ENCODE peak calls at places on chromosomes 5 and 9, in nine cellular contexts. One of them, this sample, is unnamed.

GRCh38 chr5:150469718-150470470 is 20.4 kb upstream of the RPS14 start:
- DNase-seq in stomach: no peak
- DNase-seq in HuH-7.5: no peak
- DNase-seq in GM23248: peak; percentile 98
- DNase-seq in A673: no peak
- DNase-seq in GM19239: no peak
- DNase-seq in cardiac fibroblast: peak; percentile 98
- DNase-seq in ELR: peak; percentile 99
- DNase-seq in right atrium auricular region: no peak
- DNase-seq in this sample: no peak

GRCh38 chr5:60395712-60396329 is 304.1 kb downstream of the DEPDC1B start:
- DNase-seq in HuH-7.5: no peak
- DNase-seq in right atrium auricular region: no peak
- DNase-seq in GM19239: no peak
- DNase-seq in GM23248: no peak
- DNase-seq in ELR: no peak
- DNase-seq in cardiac fibroblast: no peak
- DNase-seq in A673: no peak
- DNase-seq in stomach: no peak
- DNase-seq in this sample: no peak

GRCh38 chr5:88033191-88033590 is 235.5 kb downstream of the TMEM161B start:
- DNase-seq in HuH-7.5: no peak
- DNase-seq in A673: no peak
- DNase-seq in stomach: no peak
- DNase-seq in ELR: no peak
- DNase-seq in GM19239: no peak
- DNase-seq in cardiac fibroblast: no peak
- DNase-seq in GM23248: no peak
- DNase-seq in right atrium auricular region: no peak
- DNase-seq in this sample: no peak

GRCh38 chr5:110880413-110880812 is 141.6 kb downstream of the SLC25A46 start:
- DNase-seq in HuH-7.5: no peak
- DNase-seq in GM19239: no peak
- DNase-seq in GM23248: peak; percentile 70
- DNase-seq in stomach: peak; percentile 64
- DNase-seq in ELR: peak; percentile 68
- DNase-seq in cardiac fibroblast: peak; percentile 94
- DNase-seq in A673: peak; percentile 5
- DNase-seq in right atrium auricular region: no peak
- DNase-seq in this sample: peak; percentile 64

GRCh38 chr5:458547-459353 is 15.8 kb downstream of the EXOC3 start:
- DNase-seq in ELR: peak; percentile 90
- DNase-seq in GM23248: peak; percentile 92
- DNase-seq in cardiac fibroblast: peak; percentile 80
- DNase-seq in right atrium auricular region: no peak
- DNase-seq in HuH-7.5: no peak
- DNase-seq in A673: no peak
- DNase-seq in stomach: no peak
- DNase-seq in GM19239: no peak
- DNase-seq in this sample: no peak

GRCh38 chr9:74696520-74696919 is 191.2 kb downstream of the TRPM6 start:
- DNase-seq in GM19239: no peak
- DNase-seq in ELR: no peak
- DNase-seq in cardiac fibroblast: no peak
- DNase-seq in HuH-7.5: no peak
- DNase-seq in GM23248: no peak
- DNase-seq in right atrium auricular region: no peak
- DNase-seq in A673: no peak
- DNase-seq in stomach: no peak
- DNase-seq in this sample: no peak

GRCh38 chr5:71013575-71013974 is 11.6 kb downstream of the NAIP start:
- DNase-seq in GM19239: no peak
- DNase-seq in HuH-7.5: no peak
- DNase-seq in GM23248: no peak
- DNase-seq in A673: peak; percentile 7
- DNase-seq in right atrium auricular region: no peak
- DNase-seq in ELR: no peak
- DNase-seq in cardiac fibroblast: no peak
- DNase-seq in stomach: no peak
- DNase-seq in this sample: no peak

GRCh38 chr5:72255237-72255636 is 64.8 kb downstream of the MRPS27 start:
- DNase-seq in A673: no peak
- DNase-seq in GM19239: no peak
- DNase-seq in right atrium auricular region: no peak
- DNase-seq in HuH-7.5: no peak
- DNase-seq in cardiac fibroblast: no peak
- DNase-seq in GM23248: no peak
- DNase-seq in stomach: no peak
- DNase-seq in ELR: no peak
- DNase-seq in this sample: no peak

GRCh38 chr9:114558027-114558675 is 29.4 kb upstream of the ATP6V1G1 start:
- DNase-seq in cardiac fibroblast: no peak
- DNase-seq in A673: no peak
- DNase-seq in stomach: no peak
- DNase-seq in ELR: no peak
- DNase-seq in GM19239: no peak
- DNase-seq in HuH-7.5: no peak
- DNase-seq in right atrium auricular region: no peak
- DNase-seq in GM23248: peak; percentile 3
- DNase-seq in this sample: peak; percentile 32

GRCh38 chr9:128614728-128615127 is 41.9 kb downstream of the DYNC2I2 start:
- DNase-seq in HuH-7.5: no peak
- DNase-seq in GM19239: no peak
- DNase-seq in right atrium auricular region: no peak
- DNase-seq in stomach: no peak
- DNase-seq in cardiac fibroblast: no peak
- DNase-seq in ELR: no peak
- DNase-seq in A673: no peak
- DNase-seq in GM23248: no peak
- DNase-seq in this sample: no peak

GRCh38 chr5:90264930-90265857 is 144.4 kb downstream of the CETN3 start:
- DNase-seq in ELR: peak; percentile 66
- DNase-seq in GM19239: peak; percentile 16
- DNase-seq in A673: peak; percentile 78
- DNase-seq in cardiac fibroblast: peak; percentile 79
- DNase-seq in GM23248: peak; percentile 77
- DNase-seq in stomach: peak; percentile 44
- DNase-seq in right atrium auricular region: peak; percentile 67
- DNase-seq in HuH-7.5: no peak
- DNase-seq in this sample: peak; percentile 65

GRCh38 chr5:5340206-5340729 is 82.2 kb upstream of the ICE1 start:
- DNase-seq in right atrium auricular region: peak; percentile 71
- DNase-seq in GM23248: peak; percentile 97
- DNase-seq in A673: peak; percentile 97
- DNase-seq in cardiac fibroblast: peak; percentile 86
- DNase-seq in ELR: peak; percentile 97
- DNase-seq in HuH-7.5: no peak
- DNase-seq in stomach: peak; percentile 28
- DNase-seq in GM19239: no peak
- DNase-seq in this sample: peak; percentile 48

GRCh38 chr9:101443358-101443757 is 7.8 kb upstream of the ALDOB start:
- DNase-seq in GM23248: no peak
- DNase-seq in HuH-7.5: no peak
- DNase-seq in GM19239: no peak
- DNase-seq in stomach: peak; percentile 87
- DNase-seq in right atrium auricular region: peak; percentile 70
- DNase-seq in A673: no peak
- DNase-seq in ELR: no peak
- DNase-seq in cardiac fibroblast: no peak
- DNase-seq in this sample: no peak

GRCh38 chr9:31847963-31848362 is 536.5 kb upstream of the ACO1 start:
- DNase-seq in right atrium auricular region: no peak
- DNase-seq in HuH-7.5: no peak
- DNase-seq in GM19239: no peak
- DNase-seq in stomach: no peak
- DNase-seq in cardiac fibroblast: no peak
- DNase-seq in GM23248: no peak
- DNase-seq in ELR: no peak
- DNase-seq in A673: no peak
- DNase-seq in this sample: no peak

GRCh38 chr5:926416-927171 is 33.9 kb downstream of the TRIP13 start:
- DNase-seq in GM19239: peak; percentile 42
- DNase-seq in ELR: no peak
- DNase-seq in stomach: no peak
- DNase-seq in GM23248: peak; percentile 56
- DNase-seq in A673: peak; percentile 64
- DNase-seq in HuH-7.5: no peak
- DNase-seq in right atrium auricular region: no peak
- DNase-seq in cardiac fibroblast: peak; percentile 22
- DNase-seq in this sample: peak; percentile 52

GRCh38 chr9:125428060-125428481 is 166.4 kb downstream of the GAPVD1 start:
- DNase-seq in stomach: peak; percentile 36
- DNase-seq in HuH-7.5: peak; percentile 84
- DNase-seq in cardiac fibroblast: no peak
- DNase-seq in GM23248: peak; percentile 36
- DNase-seq in right atrium auricular region: no peak
- DNase-seq in GM19239: peak; percentile 59
- DNase-seq in A673: no peak
- DNase-seq in ELR: peak; percentile 12
- DNase-seq in this sample: no peak

GRCh38 chr5:6403416-6403815 is 25.1 kb upstream of the MED10 start:
- DNase-seq in cardiac fibroblast: no peak
- DNase-seq in HuH-7.5: no peak
- DNase-seq in GM19239: no peak
- DNase-seq in stomach: no peak
- DNase-seq in ELR: no peak
- DNase-seq in GM23248: no peak
- DNase-seq in right atrium auricular region: peak; percentile 2
- DNase-seq in A673: no peak
- DNase-seq in this sample: no peak

GRCh38 chr9:134130503-134131375 is 5.1 kb upstream of the WDR5 start:
- DNase-seq in stomach: peak; percentile 91
- DNase-seq in A673: no peak
- DNase-seq in ELR: no peak
- DNase-seq in GM23248: peak; percentile 35
- DNase-seq in HuH-7.5: no peak
- DNase-seq in cardiac fibroblast: peak; percentile 11
- DNase-seq in right atrium auricular region: no peak
- DNase-seq in GM19239: no peak
- DNase-seq in this sample: peak; percentile 86

GRCh38 chr5:132485641-132486317 is 4.8 kb downstream of the IRF1 start:
- DNase-seq in cardiac fibroblast: no peak
- DNase-seq in stomach: peak; percentile 38
- DNase-seq in A673: no peak
- DNase-seq in HuH-7.5: no peak
- DNase-seq in ELR: no peak
- DNase-seq in GM23248: no peak
- DNase-seq in GM19239: no peak
- DNase-seq in right atrium auricular region: peak; percentile 55
- DNase-seq in this sample: no peak

GRCh38 chr5:150182774-150183173 is 7.1 kb upstream of the SLC6A7 start:
- DNase-seq in GM23248: no peak
- DNase-seq in ELR: no peak
- DNase-seq in stomach: no peak
- DNase-seq in cardiac fibroblast: no peak
- DNase-seq in right atrium auricular region: no peak
- DNase-seq in A673: no peak
- DNase-seq in HuH-7.5: no peak
- DNase-seq in GM19239: no peak
- DNase-seq in this sample: no peak

GRCh38 chr5:157339409-157339808 is 73.5 kb downstream of the CYFIP2 start:
- DNase-seq in right atrium auricular region: no peak
- DNase-seq in A673: no peak
- DNase-seq in cardiac fibroblast: no peak
- DNase-seq in GM19239: no peak
- DNase-seq in HuH-7.5: no peak
- DNase-seq in GM23248: no peak
- DNase-seq in stomach: no peak
- DNase-seq in ELR: no peak
- DNase-seq in this sample: no peak

GRCh38 chr9:116466289-116467012 is 220.7 kb upstream of the TRIM32 start:
- DNase-seq in HuH-7.5: no peak
- DNase-seq in stomach: peak; percentile 41
- DNase-seq in GM19239: no peak
- DNase-seq in ELR: no peak
- DNase-seq in cardiac fibroblast: no peak
- DNase-seq in right atrium auricular region: no peak
- DNase-seq in GM23248: no peak
- DNase-seq in A673: no peak
- DNase-seq in this sample: no peak

GRCh38 chr5:88948746-88949600 is 66.0 kb upstream of the MEF2C start:
- DNase-seq in A673: no peak
- DNase-seq in GM19239: no peak
- DNase-seq in HuH-7.5: no peak
- DNase-seq in cardiac fibroblast: no peak
- DNase-seq in ELR: no peak
- DNase-seq in stomach: no peak
- DNase-seq in right atrium auricular region: no peak
- DNase-seq in GM23248: no peak
- DNase-seq in this sample: no peak

GRCh38 chr5:29042152-29042551 is 2003.8 kb upstream of the CDH9 start:
- DNase-seq in GM23248: no peak
- DNase-seq in GM19239: no peak
- DNase-seq in cardiac fibroblast: no peak
- DNase-seq in ELR: no peak
- DNase-seq in HuH-7.5: no peak
- DNase-seq in right atrium auricular region: no peak
- DNase-seq in A673: no peak
- DNase-seq in stomach: no peak
- DNase-seq in this sample: no peak

GRCh38 chr9:133440884-133441283 is 18.7 kb downstream of the ADAMTS13 start:
- DNase-seq in right atrium auricular region: no peak
- DNase-seq in stomach: no peak
- DNase-seq in ELR: no peak
- DNase-seq in GM23248: no peak
- DNase-seq in GM19239: peak; percentile 82
- DNase-seq in HuH-7.5: no peak
- DNase-seq in cardiac fibroblast: no peak
- DNase-seq in A673: no peak
- DNase-seq in this sample: no peak

GRCh38 chr5:98433673-98434072 is 339.8 kb upstream of the RGMB start:
- DNase-seq in A673: no peak
- DNase-seq in GM19239: no peak
- DNase-seq in right atrium auricular region: no peak
- DNase-seq in cardiac fibroblast: peak; percentile 71
- DNase-seq in stomach: no peak
- DNase-seq in GM23248: peak; percentile 71
- DNase-seq in ELR: peak; percentile 78
- DNase-seq in HuH-7.5: no peak
- DNase-seq in this sample: no peak

GRCh38 chr9:97895695-97896332 is 26.5 kb downstream of the TRMO start:
- DNase-seq in ELR: peak; percentile 62
- DNase-seq in HuH-7.5: peak; percentile 38
- DNase-seq in stomach: no peak
- DNase-seq in GM19239: no peak
- DNase-seq in cardiac fibroblast: peak; percentile 29
- DNase-seq in right atrium auricular region: no peak
- DNase-seq in GM23248: peak; percentile 64
- DNase-seq in A673: peak; percentile 28
- DNase-seq in this sample: no peak

GRCh38 chr9:121538221-121538620 is 38.6 kb upstream of the GGTA1 start:
- DNase-seq in right atrium auricular region: no peak
- DNase-seq in ELR: no peak
- DNase-seq in GM23248: no peak
- DNase-seq in A673: no peak
- DNase-seq in stomach: no peak
- DNase-seq in GM19239: no peak
- DNase-seq in cardiac fibroblast: peak; percentile 19
- DNase-seq in HuH-7.5: no peak
- DNase-seq in this sample: no peak